ENCODE peak calls at places on chromosome X, in nine cellular contexts. One of them, this sample, is unnamed.

GRCh38 chrX:19332983-19333382 is 10.7 kb upstream of the PDHA1 start:
- DNase-seq in GM23338: peak
- DNase-seq in breast epithelium: no peak
- DNase-seq in sigmoid colon: no peak
- DNase-seq in SK-N-SH: peak
- DNase-seq in suprapubic skin: no peak
- DNase-seq in spleen: no peak
- DNase-seq in endothelial cell of umbilical vein: no peak
- DNase-seq in HCT116: no peak
- DNase-seq in this sample: no peak

GRCh38 chrX:148872153-148872540 is 371.7 kb downstream of the AFF2 start:
- DNase-seq in GM23338: no peak
- DNase-seq in breast epithelium: no peak
- DNase-seq in sigmoid colon: no peak
- DNase-seq in SK-N-SH: no peak
- DNase-seq in suprapubic skin: no peak
- DNase-seq in spleen: no peak
- DNase-seq in endothelial cell of umbilical vein: no peak
- DNase-seq in HCT116: no peak
- DNase-seq in this sample: no peak

GRCh38 chrX:2642146-2642545 is 48.9 kb upstream of the CD99 start:
- DNase-seq in GM23338: no peak
- DNase-seq in breast epithelium: no peak
- DNase-seq in sigmoid colon: no peak
- DNase-seq in SK-N-SH: no peak
- DNase-seq in suprapubic skin: no peak
- DNase-seq in spleen: no peak
- DNase-seq in endothelial cell of umbilical vein: no peak
- DNase-seq in HCT116: no peak
- DNase-seq in this sample: no peak

GRCh38 chrX:9285342-9285771 is 179.5 kb upstream of the TBL1X start:
- DNase-seq in GM23338: no peak
- DNase-seq in breast epithelium: no peak
- DNase-seq in sigmoid colon: no peak
- DNase-seq in SK-N-SH: no peak
- DNase-seq in suprapubic skin: no peak
- DNase-seq in spleen: no peak
- DNase-seq in endothelial cell of umbilical vein: peak
- DNase-seq in HCT116: no peak
- DNase-seq in this sample: no peak

GRCh38 chrX:53308836-53309235 is 27.5 kb upstream of the IQSEC2 start:
- DNase-seq in GM23338: no peak
- DNase-seq in breast epithelium: no peak
- DNase-seq in sigmoid colon: no peak
- DNase-seq in SK-N-SH: no peak
- DNase-seq in suprapubic skin: no peak
- DNase-seq in spleen: no peak
- DNase-seq in endothelial cell of umbilical vein: no peak
- DNase-seq in HCT116: no peak
- DNase-seq in this sample: no peak

GRCh38 chrX:107684956-107685385 is 56.7 kb downstream of the PRPS1 start:
- DNase-seq in GM23338: peak
- DNase-seq in breast epithelium: peak
- DNase-seq in sigmoid colon: peak
- DNase-seq in SK-N-SH: no peak
- DNase-seq in suprapubic skin: peak
- DNase-seq in spleen: peak
- DNase-seq in endothelial cell of umbilical vein: peak
- DNase-seq in HCT116: no peak
- DNase-seq in this sample: peak

GRCh38 chrX:156001001-156001666 is 3.6 kb downstream of the IL9R start:
- DNase-seq in GM23338: no peak
- DNase-seq in breast epithelium: no peak
- DNase-seq in sigmoid colon: no peak
- DNase-seq in SK-N-SH: no peak
- DNase-seq in suprapubic skin: no peak
- DNase-seq in spleen: peak
- DNase-seq in endothelial cell of umbilical vein: no peak
- DNase-seq in HCT116: no peak
- DNase-seq in this sample: no peak

GRCh38 chrX:38103857-38104812 is 97.8 kb downstream of the SYTL5 start:
- DNase-seq in GM23338: no peak
- DNase-seq in breast epithelium: no peak
- DNase-seq in sigmoid colon: no peak
- DNase-seq in SK-N-SH: no peak
- DNase-seq in suprapubic skin: no peak
- DNase-seq in spleen: no peak
- DNase-seq in endothelial cell of umbilical vein: no peak
- DNase-seq in HCT116: no peak
- DNase-seq in this sample: no peak

GRCh38 chrX:105297041-105297440 is 76.5 kb upstream of the TEX13A start:
- DNase-seq in GM23338: no peak
- DNase-seq in breast epithelium: no peak
- DNase-seq in sigmoid colon: no peak
- DNase-seq in SK-N-SH: no peak
- DNase-seq in suprapubic skin: no peak
- DNase-seq in spleen: no peak
- DNase-seq in endothelial cell of umbilical vein: no peak
- DNase-seq in HCT116: no peak
- DNase-seq in this sample: no peak

GRCh38 chrX:17377047-17377692 is 2.2 kb downstream of the NHS start:
- DNase-seq in GM23338: peak
- DNase-seq in breast epithelium: peak
- DNase-seq in sigmoid colon: peak
- DNase-seq in SK-N-SH: peak
- DNase-seq in suprapubic skin: no peak
- DNase-seq in spleen: no peak
- DNase-seq in endothelial cell of umbilical vein: peak
- DNase-seq in HCT116: peak
- DNase-seq in this sample: no peak

GRCh38 chrX:17376381-17377046 is 1.5 kb downstream of the NHS start:
- DNase-seq in GM23338: peak
- DNase-seq in breast epithelium: no peak
- DNase-seq in sigmoid colon: peak
- DNase-seq in SK-N-SH: no peak
- DNase-seq in suprapubic skin: no peak
- DNase-seq in spleen: peak
- DNase-seq in endothelial cell of umbilical vein: no peak
- DNase-seq in HCT116: no peak
- DNase-seq in this sample: peak

GRCh38 chrX:17380221-17380620 is 5.2 kb downstream of the NHS start:
- DNase-seq in GM23338: no peak
- DNase-seq in breast epithelium: no peak
- DNase-seq in sigmoid colon: no peak
- DNase-seq in SK-N-SH: no peak
- DNase-seq in suprapubic skin: no peak
- DNase-seq in spleen: no peak
- DNase-seq in endothelial cell of umbilical vein: no peak
- DNase-seq in HCT116: no peak
- DNase-seq in this sample: no peak

GRCh38 chrX:17375631-17376380 is 806 bp downstream of the NHS start:
- DNase-seq in GM23338: peak
- DNase-seq in breast epithelium: no peak
- DNase-seq in sigmoid colon: peak
- DNase-seq in SK-N-SH: peak
- DNase-seq in suprapubic skin: no peak
- DNase-seq in spleen: peak
- DNase-seq in endothelial cell of umbilical vein: peak
- DNase-seq in HCT116: no peak
- DNase-seq in this sample: peak

GRCh38 chrX:17377795-17378194 is 2.8 kb downstream of the NHS start:
- DNase-seq in GM23338: no peak
- DNase-seq in breast epithelium: no peak
- DNase-seq in sigmoid colon: no peak
- DNase-seq in SK-N-SH: no peak
- DNase-seq in suprapubic skin: no peak
- DNase-seq in spleen: no peak
- DNase-seq in endothelial cell of umbilical vein: no peak
- DNase-seq in HCT116: no peak
- DNase-seq in this sample: no peak
- H3K4me3 ChIP-seq in GM23338: peak
- H3K4me3 ChIP-seq in breast epithelium: peak
- H3K4me3 ChIP-seq in sigmoid colon: peak
- H3K4me3 ChIP-seq in SK-N-SH: peak
- H3K4me3 ChIP-seq in suprapubic skin: peak
- H3K4me3 ChIP-seq in spleen: no peak
- H3K4me3 ChIP-seq in endothelial cell of umbilical vein: no peak
- H3K4me3 ChIP-seq in HCT116: peak
- H3K4me3 ChIP-seq in this sample: peak

DNA sequence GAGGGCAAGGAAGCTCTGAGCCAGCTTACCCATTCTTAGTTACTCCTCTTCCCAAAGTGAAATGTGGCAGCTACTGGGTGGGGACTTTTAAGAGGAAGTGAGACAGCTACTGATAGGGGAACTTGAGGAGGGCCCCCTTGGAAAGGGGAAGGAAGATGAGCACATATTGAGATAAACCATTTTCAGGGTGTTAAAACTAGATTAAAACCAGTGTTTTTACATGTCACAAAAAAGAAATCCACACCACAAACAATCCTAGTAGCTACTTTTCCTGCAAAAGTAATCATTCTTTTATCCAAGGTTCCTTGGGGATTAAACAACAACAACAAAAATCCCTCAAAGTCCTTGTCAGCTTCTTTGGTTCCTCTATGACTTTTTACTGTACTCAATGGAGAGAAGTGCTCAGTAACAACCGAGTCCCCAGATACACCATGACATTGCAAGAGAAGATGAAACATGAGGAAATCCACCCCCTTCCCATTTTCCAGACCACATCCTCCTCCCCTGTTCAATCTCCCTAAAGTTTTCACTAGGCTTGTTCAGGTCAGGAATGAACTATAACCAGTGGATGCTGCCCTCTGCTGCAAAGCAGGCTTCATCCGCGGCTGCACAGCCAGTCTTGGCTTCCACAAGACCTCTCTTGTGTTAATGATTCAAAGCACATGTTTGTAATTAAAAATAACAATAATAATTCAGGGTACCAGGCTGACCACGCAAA is 113.5 kb upstream of the TMEM164 start:
- DNase-seq in GM23338: peak
- DNase-seq in breast epithelium: no peak
- DNase-seq in sigmoid colon: no peak
- DNase-seq in SK-N-SH: no peak
- DNase-seq in suprapubic skin: no peak
- DNase-seq in spleen: no peak
- DNase-seq in endothelial cell of umbilical vein: no peak
- DNase-seq in HCT116: no peak
- DNase-seq in this sample: no peak
- TF ChIP-seq CTCF in GM23338: peak
- TF ChIP-seq CTCF in breast epithelium: no peak
- TF ChIP-seq CTCF in sigmoid colon: no peak
- TF ChIP-seq CTCF in SK-N-SH: peak
- TF ChIP-seq CTCF in suprapubic skin: no peak
- TF ChIP-seq CTCF in spleen: no peak
- TF ChIP-seq CTCF in endothelial cell of umbilical vein: no peak
- TF ChIP-seq CTCF in HCT116: no peak
- TF ChIP-seq CTCF in this sample: no peak

GRCh38 chrX:137565921-137566745 is at the start of gene ZIC3:
- DNase-seq in GM23338: peak
- DNase-seq in breast epithelium: no peak
- DNase-seq in sigmoid colon: peak
- DNase-seq in SK-N-SH: peak
- DNase-seq in suprapubic skin: no peak
- DNase-seq in spleen: no peak
- DNase-seq in endothelial cell of umbilical vein: peak
- DNase-seq in HCT116: no peak
- DNase-seq in this sample: peak

GRCh38 chrX:137566746-137567473 is 983 bp downstream of the ZIC3 start:
- DNase-seq in GM23338: no peak
- DNase-seq in breast epithelium: no peak
- DNase-seq in sigmoid colon: no peak
- DNase-seq in SK-N-SH: no peak
- DNase-seq in suprapubic skin: no peak
- DNase-seq in spleen: no peak
- DNase-seq in endothelial cell of umbilical vein: no peak
- DNase-seq in HCT116: no peak
- DNase-seq in this sample: peak

GRCh38 chrX:137567474-137568232 is 1.7 kb downstream of the ZIC3 start:
- DNase-seq in GM23338: peak
- DNase-seq in breast epithelium: no peak
- DNase-seq in sigmoid colon: no peak
- DNase-seq in SK-N-SH: no peak
- DNase-seq in suprapubic skin: no peak
- DNase-seq in spleen: no peak
- DNase-seq in endothelial cell of umbilical vein: no peak
- DNase-seq in HCT116: no peak
- DNase-seq in this sample: no peak

GRCh38 chrX:137563681-137564651 is 2.0 kb upstream of the ZIC3 start:
- DNase-seq in GM23338: peak
- DNase-seq in breast epithelium: no peak
- DNase-seq in sigmoid colon: no peak
- DNase-seq in SK-N-SH: no peak
- DNase-seq in suprapubic skin: no peak
- DNase-seq in spleen: no peak
- DNase-seq in endothelial cell of umbilical vein: no peak
- DNase-seq in HCT116: no peak
- DNase-seq in this sample: no peak

DNA sequence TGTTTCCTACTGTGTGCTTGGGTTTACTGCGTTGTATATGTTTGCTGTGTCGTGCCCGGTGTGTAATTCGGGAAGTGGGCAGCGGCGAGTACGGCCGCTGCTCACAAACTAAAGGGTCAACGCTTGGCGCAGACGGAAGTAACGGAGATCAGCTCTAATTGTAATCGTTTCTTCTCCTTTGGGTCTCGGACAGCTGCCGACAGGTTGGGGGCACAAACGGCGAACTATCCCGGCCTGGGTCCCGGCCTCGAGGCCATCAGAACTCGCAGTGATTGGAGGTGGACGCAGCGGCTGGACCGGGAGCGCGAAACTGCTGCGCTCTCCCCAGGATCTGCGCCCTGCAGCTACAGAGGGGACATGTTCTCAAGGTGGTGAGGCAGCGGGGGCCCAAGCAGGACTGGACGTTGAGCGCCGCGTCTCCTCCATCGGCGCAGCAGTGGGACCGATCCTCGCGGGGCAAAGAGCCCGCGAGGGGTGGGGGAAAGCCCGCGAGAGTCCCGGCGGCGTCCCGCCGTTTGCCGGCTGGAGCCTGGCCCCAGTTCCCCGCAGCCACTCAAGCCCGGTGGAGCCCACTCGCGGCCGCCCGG is 516 bp upstream of the ZIC3 start:
- DNase-seq in GM23338: peak
- DNase-seq in breast epithelium: no peak
- DNase-seq in sigmoid colon: no peak
- DNase-seq in SK-N-SH: no peak
- DNase-seq in suprapubic skin: no peak
- DNase-seq in spleen: no peak
- DNase-seq in endothelial cell of umbilical vein: no peak
- DNase-seq in HCT116: no peak
- DNase-seq in this sample: no peak
- TF ChIP-seq POLR2AphosphoS5 in GM23338: no peak
- TF ChIP-seq POLR2AphosphoS5 in breast epithelium: no peak
- TF ChIP-seq POLR2AphosphoS5 in sigmoid colon: no peak
- TF ChIP-seq POLR2AphosphoS5 in SK-N-SH: no peak
- TF ChIP-seq POLR2AphosphoS5 in suprapubic skin: no peak
- TF ChIP-seq POLR2AphosphoS5 in spleen: no peak
- TF ChIP-seq POLR2AphosphoS5 in endothelial cell of umbilical vein: no peak
- TF ChIP-seq POLR2AphosphoS5 in HCT116: no peak
- TF ChIP-seq POLR2AphosphoS5 in this sample: no peak

DNA sequence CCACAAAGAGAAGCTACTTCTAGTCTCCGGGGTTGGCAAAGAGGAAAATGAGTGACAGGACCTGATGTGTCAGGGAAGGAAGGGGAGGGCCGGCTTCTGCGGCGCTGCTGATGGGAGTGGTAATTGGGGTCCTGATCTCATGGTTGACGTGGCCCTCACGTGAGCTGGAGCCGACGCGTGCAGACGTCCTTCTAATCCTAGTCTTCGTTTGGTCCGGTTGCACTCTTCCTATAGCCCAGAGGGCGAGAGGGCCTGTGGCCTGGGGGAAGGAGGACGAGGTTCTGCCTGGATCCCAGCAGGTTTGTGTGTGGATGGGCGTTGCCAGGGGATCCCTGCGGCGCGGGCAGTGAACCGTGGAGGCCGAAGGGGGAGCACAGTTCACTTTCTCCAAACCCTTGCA is at the start of gene ARMCX1:
- DNase-seq in GM23338: peak
- DNase-seq in breast epithelium: peak
- DNase-seq in sigmoid colon: peak
- DNase-seq in SK-N-SH: peak
- DNase-seq in suprapubic skin: peak
- DNase-seq in spleen: peak
- DNase-seq in endothelial cell of umbilical vein: peak
- DNase-seq in HCT116: no peak
- DNase-seq in this sample: peak
- H3K4me3 ChIP-seq in GM23338: peak
- H3K4me3 ChIP-seq in breast epithelium: peak
- H3K4me3 ChIP-seq in sigmoid colon: peak
- H3K4me3 ChIP-seq in SK-N-SH: peak
- H3K4me3 ChIP-seq in suprapubic skin: peak
- H3K4me3 ChIP-seq in spleen: peak
- H3K4me3 ChIP-seq in endothelial cell of umbilical vein: peak
- H3K4me3 ChIP-seq in HCT116: no peak
- H3K4me3 ChIP-seq in this sample: peak

This sample was measured in upper lobe of left lung.